ENCODE peak calls at places on chromosomes 3 and 15, in four cellular contexts. X is IMR-90, H is mesendoderm, E is H1. C is an unnamed sample.

GRCh38 chr3:150255416-150255815 is 152.7 kb upstream of the TSC22D2 start:
- DNase-seq in X (no peak), H (no peak), E (no peak), C (no peak)

GRCh38 chr3:4718179-4718736 is 225.1 kb downstream of the ITPR1 start:
- DNase-seq in X (no peak), H (no peak), E (no peak), C (no peak)

GRCh38 chr3:27713435-27713880 is 8.7 kb downstream of the EOMES start:
- DNase-seq in X (no peak), H (peak), E (no peak), C (peak)

GRCh38 chr15:69090197-69090948 is 70.1 kb upstream of the GLCE start:
- DNase-seq in X (peak), H (peak), E (peak), C (peak)

GRCh38 chr3:15794303-15794771 is 3.4 kb downstream of the ANKRD28 start:
- DNase-seq in X (peak), H (no peak), E (no peak), C (no peak)

GRCh38 chr3:190424478-190425439 is 24.9 kb downstream of the TMEM207 start:
- DNase-seq in X (peak), H (peak), E (peak), C (peak)

GRCh38 chr15:71830981-71831380 is 20.6 kb downstream of the NR2E3 start:
- DNase-seq in X (no peak), H (no peak), E (no peak), C (no peak)

GRCh38 chr3:11306815-11307589 is 34.8 kb downstream of the ATG7 start:
- DNase-seq in X (peak), H (no peak), E (no peak), C (no peak)

GRCh38 chr3:168544097-168544957 is 448.6 kb upstream of the GOLIM4 start:
- DNase-seq in X (peak), H (peak), E (no peak), C (no peak)

GRCh38 chr3:18649666-18650363 is 224.7 kb upstream of the SATB1 start:
- DNase-seq in X (no peak), H (no peak), E (no peak), C (no peak)

GRCh38 chr15:91824256-91824655 is 29.3 kb upstream of the SLCO3A1 start:
- DNase-seq in X (no peak), H (no peak), E (no peak), C (no peak)

GRCh38 chr3:30347679-30348216 is 258.7 kb upstream of the TGFBR2 start:
- DNase-seq in X (peak), H (no peak), E (no peak), C (no peak)

GRCh38 chr15:65824031-65824743 is 32.1 kb upstream of the DENND4A start:
- DNase-seq in X (peak), H (peak), E (no peak), C (peak)

GRCh38 chr3:64104691-64105101 is 81.4 kb upstream of the PSMD6 start:
- DNase-seq in X (peak), H (no peak), E (no peak), C (no peak)

GRCh38 chr3:11477286-11477935 is 166.3 kb downstream of the VGLL4 start:
- DNase-seq in X (peak), H (peak), E (no peak), C (no peak)

GRCh38 chr15:96428742-96429141 is 98.2 kb downstream of the NR2F2 start:
- DNase-seq in X (peak), H (peak), E (no peak), C (no peak)

GRCh38 chr3:43394071-43394501 is 107.7 kb downstream of the SNRK start:
- DNase-seq in X (peak), H (peak), E (no peak), C (no peak)

GRCh38 chr15:88745696-88746095 is 57.5 kb upstream of the ACAN start:
- DNase-seq in X (peak), H (no peak), E (no peak), C (no peak)

GRCh38 chr3:129025691-129026435 is 24.8 kb downstream of the EFCC1 start:
- DNase-seq in X (no peak), H (no peak), E (no peak), C (no peak)

GRCh38 chr3:195889843-195890407 is 18.4 kb downstream of the TNK2 start:
- DNase-seq in X (no peak), H (no peak), E (no peak), C (no peak)

GRCh38 chr3:172260381-172260780 is 187.9 kb downstream of the GHSR start:
- DNase-seq in X (peak), H (no peak), E (no peak), C (no peak)

GRCh38 chr3:185504636-185505035 is 5.8 kb upstream of the TMEM41A start:
- DNase-seq in X (no peak), H (no peak), E (no peak), C (no peak)

GRCh38 chr3:10294030-10294591 is 1.4 kb upstream of the GHRL start:
- DNase-seq in X (no peak), H (no peak), E (no peak), C (no peak)

GRCh38 chr3:134375542-134376384 is 1.5 kb upstream of the AMOTL2 start:
- DNase-seq in X (no peak), H (no peak), E (no peak), C (no peak)

GRCh38 chr3:53230789-53231188 is 25.0 kb downstream of the TKT start:
- DNase-seq in X (no peak), H (no peak), E (no peak), C (peak)

GRCh38 chr15:47422901-47423300 is 294.4 kb upstream of the SEMA6D start:
- DNase-seq in X (peak), H (no peak), E (no peak), C (no peak)

GRCh38 chr3:118110196-118110595 is 924.5 kb downstream of the IGSF11 start:
- DNase-seq in X (peak), H (no peak), E (no peak), C (no peak)

GRCh38 chr15:85277847-85278246 is 102.6 kb upstream of the AKAP13 start:
- DNase-seq in X (no peak), H (no peak), E (no peak), C (no peak)

GRCh38 chr3:159378391-159378790 is 576.5 kb downstream of the MFSD1 start:
- DNase-seq in X (no peak), H (no peak), E (no peak), C (no peak)
- H3K56ac ChIP-seq in X (no peak), H (no peak), E (no peak), C (no peak)

GRCh38 chr15:67251318-67251717 is 3.1 kb downstream of the AAGAB start:
- DNase-seq in X (no peak), H (no peak), E (no peak), C (no peak)
- H3K4ac ChIP-seq in X (no peak), H (no peak), E (no peak), C (no peak)

GRCh38 chr3:68139897-68140296 is 485.5 kb upstream of the SUCLG2 start:
- DNase-seq in X (no peak), H (no peak), E (no peak), C (no peak)

DNA sequence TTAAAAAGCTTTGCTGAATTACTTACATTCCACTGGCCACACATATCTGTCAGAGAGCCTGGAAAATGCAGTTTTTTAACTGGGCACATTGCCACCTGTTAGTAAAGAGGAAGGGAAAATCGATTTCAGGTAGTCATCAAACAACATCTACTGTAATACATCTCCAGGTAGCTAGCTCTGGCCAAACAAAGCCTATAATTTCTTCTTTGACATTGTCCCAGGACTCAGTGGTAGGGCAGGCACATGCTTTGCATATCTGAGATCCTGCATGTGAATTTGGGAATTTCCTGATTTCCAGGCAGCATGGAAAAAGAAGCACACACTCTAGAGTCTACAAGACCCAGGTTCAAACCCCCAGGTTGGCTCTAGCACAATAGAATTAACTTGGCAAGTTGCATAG is 480.7 kb upstream of the SUCLG2 start:
- DNase-seq in X (no peak), H (no peak), E (no peak), C (no peak)
- H3K56ac ChIP-seq in X (no peak), H (no peak), E (no peak), C (no peak)

GRCh38 chr15:99734575-99734974 is 1.3 kb upstream of the LYSMD4 start:
- DNase-seq in X (no peak), H (no peak), E (no peak), C (no peak)

GRCh38 chr15:99732711-99733267 is 448 bp downstream of the LYSMD4 start:
- DNase-seq in X (no peak), H (no peak), E (no peak), C (no peak)

GRCh38 chr15:99732268-99732641 is 982 bp downstream of the LYSMD4 start:
- DNase-seq in X (peak), H (no peak), E (no peak), C (no peak)

GRCh38 chr15:99731336-99732267 is 1.6 kb downstream of the LYSMD4 start:
- DNase-seq in X (no peak), H (peak), E (no peak), C (peak)

DNA sequence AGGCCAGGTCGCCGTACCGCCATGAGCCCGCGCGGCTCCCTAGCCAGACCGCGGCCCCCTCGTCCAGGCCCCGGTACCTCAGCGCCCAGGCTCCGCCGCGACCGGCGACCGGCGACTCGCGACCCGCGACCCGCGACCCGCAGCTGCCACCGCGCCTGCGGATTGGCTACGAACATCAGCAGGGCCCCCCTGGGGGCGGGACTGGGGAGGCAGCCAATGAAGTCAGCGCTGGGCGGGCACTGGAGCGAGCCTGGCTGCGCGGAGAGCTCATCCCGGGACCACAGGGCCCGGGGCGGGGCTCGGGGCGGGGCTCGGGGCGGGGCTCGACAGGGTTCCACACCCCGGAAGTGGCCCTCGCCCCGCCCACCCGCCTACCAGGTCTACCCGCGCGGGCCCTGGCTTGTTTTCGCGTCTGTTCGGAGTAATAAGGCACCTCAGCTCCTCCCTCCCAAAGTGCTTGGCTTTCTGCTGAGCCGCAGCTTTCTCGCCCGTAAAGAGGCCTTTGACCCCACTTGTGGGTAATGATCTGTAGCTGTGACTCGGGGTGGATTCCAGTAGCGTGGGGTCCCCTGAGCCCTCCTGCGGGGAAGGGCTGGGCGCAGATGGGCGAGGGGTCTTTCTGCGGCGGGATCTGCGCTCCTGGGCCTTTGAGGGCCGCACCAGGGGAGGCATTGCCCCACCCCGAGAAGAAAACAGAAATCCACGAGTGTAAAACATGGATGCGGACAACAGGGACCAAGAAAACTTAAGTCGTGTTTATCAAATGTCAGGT is at the start of gene LYSMD4:
- DNase-seq in X (peak), H (peak), E (peak), C (peak)
- H3K4ac ChIP-seq in X (peak), H (peak), E (peak), C (no peak)

GRCh38 chr3:169657351-169658124 is 6.0 kb downstream of the MECOM start:
- DNase-seq in X (no peak), H (no peak), E (no peak), C (no peak)

GRCh38 chr3:169660709-169661566 is 2.6 kb downstream of the MECOM start:
- DNase-seq in X (peak), H (no peak), E (no peak), C (no peak)

GRCh38 chr3:169659858-169660614 is 3.5 kb downstream of the MECOM start:
- DNase-seq in X (no peak), H (no peak), E (no peak), C (peak)

GRCh38 chr3:169658311-169658931 is 5.1 kb downstream of the MECOM start:
- DNase-seq in X (peak), H (no peak), E (no peak), C (peak)

GRCh38 chr3:169659096-169659521 is 4.4 kb downstream of the MECOM start:
- DNase-seq in X (no peak), H (peak), E (no peak), C (peak)
- H3K56ac ChIP-seq in X (no peak), H (no peak), E (no peak), C (no peak)